ENCODE peak calls at places on chromosome 11, in nine cellular contexts. V is heart left ventricle, D is prostate gland, I is A549, E is K562, P is testis, Z is endothelial cell of umbilical vein, L is transverse colon, K is HCT116. G is an unnamed sample.

GRCh38 chr11:75275581-75275980 is 35.0 kb downstream of the TPBGL start:
- DNase-seq in P (peak; percentile 49), V (peak; percentile 62), I (no peak), L (peak; percentile 65), Z (peak; percentile 93), D (no peak), E (no peak), K (no peak), G (peak; percentile 31)

GRCh38 chr11:75073459-75074190 is 23.1 kb downstream of the OR2AT4 start:
- DNase-seq in P (no peak), I (no peak), D (no peak), V (no peak), E (peak; percentile 30), Z (no peak), K (no peak), L (no peak), G (no peak)

GRCh38 chr11:90614318-90614717 is 391.5 kb upstream of the CHORDC1 start:
- DNase-seq in E (no peak), I (no peak), P (no peak), K (no peak), L (no peak), D (no peak), V (no peak), Z (no peak), G (no peak)

GRCh38 chr11:77065878-77066228 is 918 bp upstream of the CAPN5 start:
- DNase-seq in K (no peak), I (no peak), P (peak; percentile 68), L (peak; percentile 60), Z (no peak), V (no peak), E (no peak), D (peak; percentile 47), G (peak; percentile 38)

GRCh38 chr11:61071208-61071681 is 31.0 kb upstream of the CD5 start:
- DNase-seq in V (no peak), E (no peak), K (no peak), I (no peak), D (no peak), P (no peak), Z (no peak), L (peak; percentile 32), G (no peak)

GRCh38 chr11:67504023-67504949 is 877 bp downstream of the PITPNM1 start:
- DNase-seq in E (peak; percentile 83), L (peak; percentile 37), K (no peak), V (peak; percentile 54), Z (peak; percentile 9), D (no peak), P (no peak), I (peak; percentile 32), G (peak; percentile 34)

GRCh38 chr11:117392979-117393378 is 65.3 kb downstream of the CEP164 start:
- DNase-seq in P (no peak), V (no peak), L (no peak), Z (no peak), I (no peak), D (no peak), E (no peak), K (no peak), G (no peak)

GRCh38 chr11:102429691-102430090 is 22.9 kb downstream of the TMEM123 start:
- DNase-seq in I (no peak), V (no peak), E (no peak), D (no peak), P (no peak), Z (no peak), K (no peak), L (no peak), G (no peak)

GRCh38 chr11:83257638-83258229 is 28.4 kb downstream of the CCDC90B start:
- DNase-seq in E (no peak), Z (peak; percentile 66), V (no peak), I (no peak), D (no peak), L (no peak), K (no peak), P (no peak), G (no peak)

GRCh38 chr11:33652930-33653329 is 47.7 kb downstream of the C11orf91 start:
- DNase-seq in P (no peak), Z (no peak), L (no peak), K (no peak), I (no peak), D (no peak), V (no peak), E (no peak), G (no peak)

GRCh38 chr11:122293298-122294023 is 177.4 kb upstream of the BLID start:
- DNase-seq in D (no peak), V (no peak), E (no peak), I (no peak), K (no peak), P (peak; percentile 60), L (no peak), Z (no peak), G (no peak)

DNA sequence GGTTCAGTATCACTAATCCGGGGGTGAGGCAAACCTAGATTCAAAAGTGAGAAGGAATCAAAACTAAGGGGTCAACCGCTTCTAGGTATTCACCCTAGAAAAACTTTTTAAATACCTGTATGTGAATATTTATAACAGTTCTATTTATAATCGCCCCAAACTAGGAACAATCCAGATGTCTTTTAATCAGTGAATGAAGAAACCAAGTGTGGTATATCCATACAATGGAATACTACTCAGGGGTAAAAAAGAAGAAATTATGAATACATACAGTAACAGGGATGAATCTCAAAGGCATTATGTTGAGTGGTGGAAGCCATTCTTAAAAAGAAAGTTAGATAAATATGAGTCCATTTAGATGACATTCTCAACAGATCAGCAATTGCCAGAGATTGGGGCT is 178.0 kb upstream of the BLID start:
- DNase-seq in K (no peak), Z (no peak), D (no peak), V (no peak), E (no peak), I (no peak), L (no peak), P (no peak), G (no peak)
- H3K4me3 ChIP-seq in K (no peak overlapping the region), Z (no peak overlapping the region), D (no peak overlapping the region), V (no peak overlapping the region), E (no peak overlapping the region), I (no peak overlapping the region), L (no peak overlapping the region), P (no peak overlapping the region), G (no peak overlapping the region)

GRCh38 chr11:65898656-65899355 is 1.4 kb downstream of the FOSL1 start:
- DNase-seq in D (no peak), V (no peak), K (no peak), Z (no peak), E (no peak), I (no peak), L (no peak), P (no peak), G (no peak)

GRCh38 chr11:65897020-65897471 is 3.1 kb downstream of the FOSL1 start:
- DNase-seq in L (no peak), V (no peak), K (no peak), E (no peak), D (no peak), P (no peak), I (no peak), Z (no peak), G (no peak)

GRCh38 chr11:65900125-65900898 is at the start of gene FOSL1:
- DNase-seq in D (peak; percentile 90), V (peak; percentile 89), K (peak; percentile 97), L (peak; percentile 97), P (peak; percentile 87), Z (peak; percentile 94), E (peak; percentile 92), I (peak; percentile 91), G (peak; percentile 86)

GRCh38 chr11:65900899-65901180 is 652 bp upstream of the FOSL1 start:
- DNase-seq in P (no peak), I (no peak), D (no peak), L (no peak), Z (no peak), E (no peak), V (no peak), K (no peak), G (no peak)

DNA sequence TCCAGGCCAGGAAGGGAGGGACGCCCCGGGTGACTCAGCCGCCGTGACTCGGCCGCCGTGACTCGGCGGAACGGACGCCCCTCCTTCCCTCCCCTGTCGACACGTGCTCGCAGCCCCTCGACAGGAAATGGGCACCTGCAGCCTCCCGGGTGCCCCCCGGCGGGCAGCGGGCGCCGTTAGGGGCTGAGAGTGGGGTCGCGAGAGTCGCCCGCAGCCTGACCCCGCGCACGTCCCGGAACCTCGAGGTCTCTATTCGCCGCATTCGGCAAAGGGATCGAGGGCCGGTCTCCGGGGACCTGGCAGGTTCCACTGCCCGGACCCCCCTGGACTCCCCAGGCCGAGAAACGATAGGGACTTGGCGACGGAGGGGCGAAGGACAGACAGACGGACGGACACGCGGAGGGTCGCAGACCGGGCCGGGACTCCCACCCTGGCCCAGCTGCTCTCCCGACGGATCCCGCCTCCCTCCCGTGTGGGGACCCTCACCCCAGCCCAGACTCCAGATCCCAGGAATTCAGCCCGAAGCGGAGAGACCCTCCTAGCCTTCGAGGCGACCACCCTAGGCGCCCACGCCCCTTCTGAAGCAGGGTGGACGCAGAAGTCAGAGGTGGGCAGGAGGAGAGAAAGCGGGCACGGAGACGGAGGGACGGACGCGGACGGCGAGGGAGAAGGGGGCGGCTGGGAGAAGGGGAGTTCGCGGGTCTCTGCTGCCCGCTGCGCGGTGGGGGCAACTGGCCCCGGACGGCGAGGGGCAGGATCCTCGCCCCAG is 648 bp downstream of the FOSL1 start:
- DNase-seq in I (peak; percentile 75), V (peak; percentile 65), D (no peak), L (peak; percentile 67), Z (peak; percentile 73), P (no peak), E (peak; percentile 81), K (no peak), G (peak; percentile 45)
- TF ChIP-seq POLR2A in I (peak; percentile 26), V (peak; percentile 29), D (peak; percentile 40), L (no peak), Z (peak; percentile 65), P (no peak), E (peak; percentile 62), K (no peak), G (peak; percentile 9)

GRCh38 chr11:71218789-71219499 is 33.4 kb downstream of the SHANK2 start:
- DNase-seq in D (no peak), P (no peak), V (no peak), I (no peak), Z (no peak), E (no peak), L (no peak), K (no peak), G (no peak)
- H3K4me1 ChIP-seq in D (no peaks in the 10 kb centered on the region), P (no peaks in the 10 kb centered on the region), V (no peaks in the 10 kb centered on the region), I (no peaks in the 10 kb centered on the region), Z (no peaks in the 10 kb centered on the region), E (no peaks in the 10 kb centered on the region), L (no peaks in the 10 kb centered on the region), K (no peaks in the 10 kb centered on the region), G (peaks cover 2% of the 10 kb centered on the region)

GRCh38 chr11:126480015-126480409 is 124.5 kb downstream of the ST3GAL4 start:
- DNase-seq in I (no peak), D (no peak), K (no peak), E (no peak), Z (no peak), V (no peak), L (peak; percentile 26), P (no peak), G (no peak)

GRCh38 chr11:126481303-126481680 is 125.8 kb downstream of the ST3GAL4 start:
- DNase-seq in K (no peak), P (no peak), E (no peak), Z (no peak), V (no peak), I (no peak), D (no peak), L (no peak), G (no peak)

GRCh38 chr11:126479178-126479930 is 123.9 kb downstream of the ST3GAL4 start:
- DNase-seq in I (no peak), P (no peak), L (no peak), K (no peak), D (no peak), E (no peak), V (no peak), Z (no peak), G (no peak)

GRCh38 chr11:126482586-126483108 is 127.2 kb downstream of the ST3GAL4 start:
- DNase-seq in K (no peak), P (no peak), I (no peak), Z (no peak), V (no peak), E (no peak), D (no peak), L (no peak), G (no peak)

GRCh38 chr11:126480410-126481302 is 125.2 kb downstream of the ST3GAL4 start:
- DNase-seq in L (peak; percentile 83), V (peak; percentile 80), I (peak; percentile 81), E (peak; percentile 87), P (peak; percentile 94), Z (peak; percentile 76), D (peak; percentile 79), K (peak; percentile 79), G (peak; percentile 88)
- H3K4me3 ChIP-seq in L (no peak overlapping the region), V (no peak overlapping the region), I (no peak overlapping the region), E (no peak overlapping the region), P (no peak overlapping the region), Z (no peak overlapping the region), D (no peak overlapping the region), K (no peak overlapping the region), G (no peak overlapping the region)